ENCODE peak calls at places on chromosomes 6 and 20, in ten cellular contexts. T is PC-9; X is heart left ventricle; P is AG04450; Q is foreskin keratinocyte; W is WTC11; K is CD8-positive, alpha-beta T cell; V is adrenal gland; E is tibial nerve; F is pancreas. Z is an unnamed sample.

GRCh38 chr20:44187054-44187762 is at the start of gene JPH2:
- DNase-seq in T (peak; percentile 94), Q (peak; percentile 85), X (peak; percentile 84), V (peak; percentile 42), E (no peak), F (peak; percentile 37), W (peak; percentile 74), K (no peak), P (no peak), Z (no peak)

GRCh38 chr20:32961956-32962517 is 42.2 kb downstream of the SUN5 start:
- DNase-seq in E (no peak), T (no peak), K (no peak), Q (no peak), W (no peak), P (no peak), V (no peak), X (no peak), F (no peak), Z (no peak)

GRCh38 chr20:47320990-47321805 is 35.3 kb downstream of the ZMYND8 start:
- DNase-seq in E (no peak), V (no peak), W (no peak), T (peak; percentile 90), F (no peak), P (no peak), K (no peak), Q (no peak), X (no peak), Z (no peak)

GRCh38 chr20:63124782-63125580 is 91.0 kb downstream of the YTHDF1 start:
- DNase-seq in F (no peak), X (peak; percentile 15), K (no peak), E (no peak), Q (no peak), V (no peak), T (no peak), W (peak; percentile 4), P (no peak), Z (no peak)

GRCh38 chr6:391559-392440 is at the start of gene IRF4:
- DNase-seq in E (no peak), X (no peak), V (no peak), T (no peak), F (no peak), W (peak; percentile 55), Q (no peak), P (no peak), K (peak; percentile 36), Z (no peak)

GRCh38 chr6:33886673-33887144 is 82.9 kb upstream of the MLN start:
- DNase-seq in X (peak; percentile 82), V (no peak), T (no peak), P (peak; percentile 16), F (no peak), Q (peak; percentile 58), E (no peak), W (no peak), K (no peak), Z (no peak)

GRCh38 chr6:156767603-156768467 is 9.3 kb upstream of the ARID1B start:
- DNase-seq in K (no peak), X (no peak), W (no peak), Q (no peak), V (no peak), E (no peak), P (no peak), F (no peak), T (no peak), Z (no peak)

GRCh38 chr20:63087872-63088680 is 81.3 kb upstream of the BHLHE23 start:
- DNase-seq in E (no peak), X (peak; percentile 16), K (no peak), F (peak; percentile 4), Q (no peak), W (peak; percentile 9), V (peak; percentile 4), P (no peak), T (no peak), Z (no peak)

GRCh38 chr6:38367231-38367630 is 272.5 kb downstream of the BTBD9 start:
- DNase-seq in W (no peak), P (no peak), K (no peak), E (no peak), T (no peak), V (no peak), X (no peak), Q (no peak), F (no peak), Z (no peak)

GRCh38 chr20:62409935-62410741 is 3.1 kb upstream of the CABLES2 start:
- DNase-seq in X (peak; percentile 69), Q (no peak), E (no peak), V (peak; percentile 87), F (peak; percentile 90), W (peak; percentile 76), P (no peak), K (peak; percentile 41), T (no peak), Z (no peak)

GRCh38 chr6:39362487-39362865 is 40.0 kb upstream of the KCNK16 start:
- DNase-seq in K (no peak), V (no peak), X (no peak), T (no peak), Q (no peak), E (no peak), W (no peak), F (no peak), P (no peak), Z (no peak)

GRCh38 chr6:138410048-138410735 is 6.2 kb downstream of the HEBP2 start:
- DNase-seq in V (no peak), E (peak; percentile 54), K (no peak), W (no peak), T (peak; percentile 73), Q (no peak), X (no peak), P (peak; percentile 32), F (no peak), Z (peak; percentile 49)

GRCh38 chr20:44973053-44973452 is 6.7 kb downstream of the STK4 start:
- DNase-seq in K (no peak), E (no peak), F (no peak), W (no peak), T (no peak), Q (peak; percentile 41), X (no peak), P (no peak), V (no peak), Z (no peak)

DNA sequence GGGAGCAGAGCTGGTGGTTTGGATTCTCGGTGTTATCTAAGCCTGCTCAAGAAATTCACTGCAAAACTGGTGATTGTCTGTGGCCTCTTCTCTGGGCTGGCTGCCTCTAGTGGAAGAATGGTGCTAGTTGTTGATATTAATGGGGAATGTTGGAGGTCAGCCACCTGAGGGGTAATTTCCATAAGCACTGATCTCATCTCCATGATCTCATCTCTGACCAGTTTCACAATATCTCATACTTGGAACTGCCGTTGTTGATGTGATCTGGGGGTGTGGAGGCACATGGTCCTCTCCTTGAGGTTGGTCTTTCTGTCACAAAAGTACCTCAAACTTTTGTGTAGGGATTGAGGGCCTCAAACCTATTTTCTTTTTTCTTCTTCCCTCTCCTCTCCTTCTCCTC is 102.6 kb downstream of the CD109 start:
- DNase-seq in V (no peak), F (no peak), W (peak; percentile 13), P (peak; percentile 93), Q (peak; percentile 63), T (peak; percentile 76), E (peak; percentile 75), X (peak; percentile 37), K (no peak), Z (peak; percentile 87)
- TF ChIP-seq CTCF in V (peak; percentile 20), F (no peak), W (no peak), P (peak; percentile 78), Q (peak; percentile 61), T (peak; percentile 53), E (peak; percentile 18), X (no peak), K (no peak), Z (peak; percentile 52)

GRCh38 chr6:104484626-104485025 is 375.1 kb downstream of the HACE1 start:
- DNase-seq in E (no peak), K (no peak), X (no peak), Q (no peak), P (no peak), F (no peak), W (no peak), V (no peak), T (no peak), Z (no peak)
- TF ChIP-seq CTCF in E (no peak), K (no peak), X (no peak), Q (no peak), P (no peak), F (no peak), W (no peak), V (no peak), T (no peak), Z (no peak)

GRCh38 chr6:15644904-15645303 is 17.9 kb downstream of the DTNBP1 start:
- DNase-seq in E (no peak), P (no peak), X (no peak), W (no peak), Q (no peak), K (no peak), T (no peak), V (no peak), F (no peak), Z (no peak)

GRCh38 chr6:15638373-15638772 is 24.5 kb downstream of the DTNBP1 start:
- DNase-seq in X (no peak), K (no peak), V (no peak), E (no peak), P (no peak), Q (no peak), W (no peak), T (no peak), F (no peak), Z (no peak)

GRCh38 chr6:15643542-15643941 is 19.3 kb downstream of the DTNBP1 start:
- DNase-seq in X (no peak), Q (no peak), P (no peak), F (no peak), E (no peak), W (no peak), K (no peak), V (no peak), T (no peak), Z (no peak)

GRCh38 chr6:15642276-15642675 is 20.6 kb downstream of the DTNBP1 start:
- DNase-seq in X (no peak), P (no peak), F (no peak), T (no peak), K (no peak), V (no peak), Q (no peak), W (peak; percentile 42), E (no peak), Z (no peak)
- TF ChIP-seq CTCF in X (no peak), P (peak; percentile 27), F (no peak), T (peak; percentile 52), K (no peak), V (no peak), Q (peak; percentile 43), W (peak; percentile 66), E (no peak), Z (peak; percentile 4)

DNA sequence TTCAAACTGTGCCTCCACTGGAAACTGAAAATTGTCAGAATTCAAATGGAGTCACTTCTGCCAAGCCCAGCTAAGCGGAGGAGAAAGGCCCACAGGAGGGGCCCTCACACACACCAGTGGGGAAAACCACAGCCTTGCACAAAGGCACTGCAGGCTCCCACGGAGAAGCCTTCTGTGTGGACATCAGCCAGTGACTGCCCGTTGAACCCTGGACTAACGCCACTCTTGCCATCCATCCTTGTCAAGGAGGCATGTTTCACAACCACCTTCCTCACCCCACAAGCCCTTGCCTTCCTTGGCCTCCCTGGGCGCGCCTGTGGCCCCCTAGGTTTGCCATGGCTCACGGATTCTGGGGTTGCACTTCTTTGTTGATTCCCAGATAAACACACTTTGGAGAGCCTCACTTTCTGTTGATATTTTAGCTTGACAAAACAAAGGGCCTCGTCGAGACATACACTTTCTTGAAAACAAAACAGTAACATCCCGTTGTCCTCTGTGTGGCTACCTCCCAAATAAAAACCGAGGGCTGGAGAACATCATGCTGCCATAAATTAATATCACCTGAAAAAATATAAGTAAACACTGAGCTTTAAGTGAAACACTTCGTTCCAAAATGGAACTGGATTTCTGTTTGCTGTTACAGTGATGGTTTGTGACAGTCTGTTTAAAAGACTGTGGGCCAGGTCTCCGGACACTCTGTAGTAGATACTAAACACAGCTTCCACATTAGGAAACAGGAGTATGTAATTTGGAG is 187.0 kb downstream of the SMOC2 start:
- DNase-seq in F (no peak), X (no peak), V (no peak), P (no peak), T (no peak), E (no peak), K (no peak), Q (no peak), W (no peak), Z (no peak)
- TF ChIP-seq CTCF in F (no peak), X (no peak), V (no peak), P (no peak), T (no peak), E (no peak), K (no peak), Q (no peak), W (no peak), Z (no peak)

Z was measured in AG09319.